ENCODE peak calls at places on chromosomes 16 and 17, in six cellular contexts. A, S, O, P, N and K are unnamed samples.

GRCh38 chr17:41315814-41316430 is 412 bp upstream of the KRTAP17-1 start:
- DNase-seq in N (no peak), P (no peak), A (no peak), O (no peak), S (no peak), K (no peak)

GRCh38 chr16:85846461-85846860 is 47.0 kb downstream of the COX4I1 start:
- DNase-seq in S (no peak), A (no peak), P (no peak), N (no peak), O (no peak), K (no peak)

GRCh38 chr17:45371414-45372324 is 54.8 kb upstream of the MAP3K14 start:
- DNase-seq in N (peak), S (peak), P (peak), O (peak), A (peak), K (no peak)

GRCh38 chr17:47288531-47289116 is 35.0 kb downstream of the ITGB3 start:
- DNase-seq in S (no peak), P (no peak), O (no peak), A (no peak), N (no peak), K (peak)

GRCh38 chr17:59423903-59424302 is 92.4 kb downstream of the YPEL2 start:
- DNase-seq in P (no peak), O (no peak), N (no peak), S (no peak), A (no peak), K (no peak)

GRCh38 chr17:51258756-51259573 is 884 bp downstream of the MBTD1 start:
- DNase-seq in N (peak), P (peak), O (no peak), A (peak), S (peak), K (peak)

GRCh38 chr17:69358688-69359596 is 32.0 kb upstream of the ABCA5 start:
- DNase-seq in A (peak), N (peak), S (no peak), P (peak), O (peak), K (no peak)

GRCh38 chr17:43676471-43676870 is 14.7 kb upstream of the MEOX1 start:
- DNase-seq in N (peak), P (no peak), A (no peak), O (no peak), S (no peak), K (no peak)

GRCh38 chr16:2150418-2151187 is 2.2 kb downstream of the RAB26 start:
- DNase-seq in P (peak), A (no peak), S (peak), O (peak), N (peak), K (peak)

GRCh38 chr17:83135692-83136091 is 56.3 kb downstream of the METRNL start:
- DNase-seq in S (no peak), A (no peak), O (no peak), N (no peak), P (no peak), K (no peak)

GRCh38 chr17:13413001-13413400 is 188.7 kb downstream of the HS3ST3A1 start:
- DNase-seq in O (no peak), A (no peak), S (no peak), N (no peak), P (no peak), K (no peak)

GRCh38 chr16:16045879-16046278 is 96.5 kb downstream of the ABCC1 start:
- DNase-seq in A (no peak), S (no peak), N (no peak), P (peak), O (no peak), K (no peak)

GRCh38 chr16:86814256-86814655 is 235.9 kb downstream of the FOXL1 start:
- DNase-seq in O (no peak), S (no peak), P (no peak), A (no peak), N (no peak), K (no peak)

GRCh38 chr16:51465026-51465425 is 314.0 kb upstream of the SALL1 start:
- DNase-seq in P (no peak), S (no peak), O (no peak), N (no peak), A (no peak), K (no peak)

GRCh38 chr17:74161501-74161850 is 42.0 kb upstream of the RPL38 start:
- DNase-seq in S (no peak), P (no peak), N (no peak), O (no peak), A (no peak), K (no peak)

GRCh38 chr16:15829460-15829859 is 27.4 kb downstream of the MYH11 start:
- DNase-seq in S (no peak), N (no peak), O (no peak), P (peak), A (no peak), K (no peak)

GRCh38 chr17:79176792-79177601 is 102.4 kb downstream of the ENGASE start:
- DNase-seq in P (no peak), O (no peak), A (no peak), S (no peak), N (no peak), K (no peak)

GRCh38 chr17:66354472-66354871 is 52.1 kb downstream of the PRKCA start:
- DNase-seq in S (no peak), A (no peak), O (no peak), P (no peak), N (no peak), K (no peak)

GRCh38 chr17:67531291-67531690 is 154.2 kb downstream of the PITPNC1 start:
- DNase-seq in A (no peak), S (no peak), N (no peak), P (peak), O (no peak), K (no peak)

GRCh38 chr16:62940573-62940972 is 904.3 kb upstream of the CDH8 start:
- DNase-seq in P (no peak), A (no peak), O (no peak), S (no peak), N (no peak), K (no peak)

GRCh38 chr16:70429888-70430666 is 8.8 kb downstream of the ST3GAL2 start:
- DNase-seq in P (no peak), A (no peak), S (no peak), O (no peak), N (no peak), K (no peak)

GRCh38 chr16:86306046-86306644 is 204.2 kb upstream of the FOXF1 start:
- DNase-seq in S (no peak), O (no peak), N (no peak), A (no peak), P (no peak), K (no peak)

GRCh38 chr17:47957591-47958490 is at the start of gene PRR15L:
- DNase-seq in O (no peak), P (peak), N (no peak), A (no peak), S (no peak), K (no peak)

DNA sequence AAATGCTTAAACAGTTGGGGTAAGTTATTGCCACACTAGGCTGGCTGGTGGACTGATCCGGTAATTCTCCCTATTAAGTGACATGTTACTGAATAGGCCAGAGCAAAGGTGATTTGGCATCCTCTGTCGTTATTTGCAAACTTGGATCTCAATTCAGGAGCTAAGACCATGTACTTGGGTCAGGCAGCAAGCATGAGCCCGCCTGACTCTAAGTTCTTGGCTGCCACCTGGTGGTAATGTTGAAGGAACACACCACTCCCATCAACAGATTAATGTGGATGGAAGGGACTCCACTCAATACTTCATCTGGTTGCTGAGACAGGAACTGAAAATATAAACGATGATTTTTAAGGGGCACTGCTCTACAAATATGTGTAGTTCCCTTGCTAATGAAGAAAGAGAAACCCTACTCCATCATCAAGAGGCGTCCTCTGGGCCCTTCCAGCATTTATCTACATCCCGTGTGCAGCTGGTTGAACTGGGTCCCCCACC is 70.8 kb downstream of the EMP2 start:
- DNase-seq in S (peak), O (peak), N (peak), P (peak), A (peak), K (peak)
- TF ChIP-seq JUN in S (no peak), O (no peak), N (peak), P (no peak), A (no peak), K (no peak)

GRCh38 chr16:89722392-89723278 is 1.3 kb downstream of the ZNF276 start:
- DNase-seq in O (no peak), S (no peak), A (peak), P (no peak), N (no peak), K (peak)
- TF ChIP-seq JUN in O (no peak), S (no peak), A (no peak), P (no peak), N (no peak), K (no peak)

DNA sequence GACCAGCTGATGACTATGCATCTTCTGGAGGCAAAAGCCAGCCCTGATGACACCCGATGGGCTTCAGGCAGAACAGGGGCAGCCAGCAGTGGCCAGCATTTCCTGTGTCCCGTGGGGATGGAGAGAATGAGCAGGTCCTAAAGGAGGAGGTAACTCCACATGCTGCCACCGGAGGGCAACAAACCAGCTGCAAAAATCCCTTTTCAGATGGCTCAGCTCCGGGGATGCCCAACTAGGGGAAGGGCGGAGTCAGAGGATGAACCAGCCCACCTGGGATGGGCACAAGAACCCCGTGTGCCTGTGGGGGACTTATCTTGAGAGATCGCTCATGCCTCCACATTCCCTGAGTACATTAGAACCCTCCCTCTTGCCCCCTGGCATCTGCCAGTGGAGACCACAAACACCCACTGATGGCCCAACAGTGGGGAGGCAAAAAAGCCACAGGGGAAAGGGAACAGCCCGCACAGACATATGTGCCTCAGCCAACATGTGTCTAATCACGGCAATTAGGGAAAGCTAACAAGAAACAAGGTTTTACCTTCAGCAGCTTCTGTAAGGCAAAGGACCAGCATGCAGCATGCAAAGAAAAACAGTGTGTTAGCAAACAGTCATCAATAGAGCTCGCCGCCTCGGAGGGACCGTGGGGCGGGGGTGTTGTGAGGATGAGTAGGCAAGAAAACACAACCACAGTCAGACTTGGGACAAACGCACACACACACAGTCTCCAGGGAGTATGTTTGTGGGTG is 64.1 kb downstream of the MYO18A start:
- DNase-seq in P (peak), O (peak), S (peak), A (peak), N (peak), K (peak)
- TF ChIP-seq JUN in P (no peak), O (no peak), S (no peak), A (no peak), N (no peak), K (no peak)

GRCh38 chr16:66953462-66954096 is 7.5 kb upstream of the CES3 start:
- DNase-seq in S (no peak), N (no peak), A (no peak), P (no peak), O (no peak), K (no peak)
- TF ChIP-seq JUN in S (no peak), N (no peak), A (no peak), P (no peak), O (no peak), K (no peak)

GRCh38 chr16:12679660-12680272 is 123.9 kb downstream of the CPPED1 start:
- DNase-seq in P (no peak), O (no peak), A (no peak), N (no peak), S (no peak), K (no peak)
- TF ChIP-seq JUN in P (no peak), O (no peak), A (no peak), N (no peak), S (no peak), K (no peak)

GRCh38 chr17:61803796-61804195 is 59.5 kb downstream of the BRIP1 start:
- DNase-seq in S (no peak), O (no peak), P (no peak), A (no peak), N (no peak), K (no peak)
- TF ChIP-seq JUN in S (no peak), O (no peak), P (no peak), A (no peak), N (no peak), K (no peak)

GRCh38 chr16:82899731-82900454 is 273.1 kb downstream of the CDH13 start:
- DNase-seq in S (no peak), P (no peak), O (no peak), A (no peak), N (no peak), K (no peak)
- TF ChIP-seq JUN in S (no peak), P (no peak), O (no peak), A (no peak), N (no peak), K (no peak)